ENCODE peak calls at places on chromosomes 2 and 18, in five cellular contexts. Y is cardiac septum; X is activated CD8-positive, alpha-beta memory T cell treated with anti-CD3 and anti-CD28 coated beads for 48 hours; I is AG04450; M is ovary. O is an unnamed sample.

GRCh38 chr2:170836027-170836426 is 19.3 kb downstream of the GAD1 start:
- DNase-seq in M (no peak), I (no peak), X (no peak), Y (no peak), O (no peak)

GRCh38 chr2:74982581-74982980 is 24.1 kb downstream of the POLE4 start:
- DNase-seq in I (no peak), X (no peak), Y (no peak), M (no peak), O (no peak)

GRCh38 chr2:184339966-184340365 is 258.4 kb upstream of the ZNF804A start:
- DNase-seq in M (no peak), Y (no peak), X (no peak), I (no peak), O (no peak)

GRCh38 chr18:61322265-61322873 is 10.9 kb upstream of the CDH20 start:
- DNase-seq in M (no peak), Y (no peak), I (peak), X (peak), O (no peak)

GRCh38 chr2:161208527-161209139 is 48.4 kb downstream of the TANK start:
- DNase-seq in I (peak), Y (no peak), M (no peak), X (no peak), O (peak)

GRCh38 chr2:27932396-27932795 is 41.9 kb downstream of the BABAM2 start:
- DNase-seq in Y (no peak), M (no peak), X (no peak), I (no peak), O (no peak)

GRCh38 chr2:53230691-53231090 is 536.9 kb upstream of the CHAC2 start:
- DNase-seq in Y (no peak), I (no peak), X (no peak), M (no peak), O (no peak)

GRCh38 chr18:62863629-62864028 is 148.3 kb downstream of the PHLPP1 start:
- DNase-seq in Y (no peak), X (no peak), M (no peak), I (no peak), O (no peak)

GRCh38 chr2:48715042-48715899 is 40.3 kb downstream of the LHCGR start:
- DNase-seq in M (no peak), I (peak), Y (no peak), X (no peak), O (no peak)

GRCh38 chr2:238202326-238203103 is 980 bp downstream of the ILKAP start:
- DNase-seq in Y (no peak), X (no peak), M (no peak), I (no peak), O (no peak)

GRCh38 chr2:224971214-224971613 is 71.1 kb downstream of the DOCK10 start:
- DNase-seq in X (no peak), M (no peak), I (no peak), Y (no peak), O (no peak)

GRCh38 chr2:45014016-45014702 is 4.9 kb upstream of the SIX2 start:
- DNase-seq in X (no peak), Y (no peak), I (no peak), M (no peak), O (no peak)

GRCh38 chr18:6682437-6683111 is 46.9 kb upstream of the ARHGAP28 start:
- DNase-seq in M (peak), I (no peak), X (no peak), Y (no peak), O (no peak)

GRCh38 chr18:56312554-56312953 is 325.8 kb downstream of the TXNL1 start:
- DNase-seq in Y (no peak), I (no peak), X (no peak), M (no peak), O (no peak)

O was measured in AG09309.